ENCODE peak calls at places on chromosomes 11 and 22, in eight cellular contexts. F, C, Q, W, P, V, B and S are unnamed samples.

GRCh38 chr22:37281646-37282384 is 493 bp upstream of the CYTH4 start:
- DNase-seq in F (no peak), C (no peak), Q (peak), W (no peak), P (no peak), V (no peak), B (no peak), S (no peak)

GRCh38 chr11:68942751-68943271 is 38.0 kb downstream of the MRGPRD start:
- DNase-seq in F (no peak), C (peak), Q (no peak), W (no peak), P (no peak), V (no peak), B (no peak), S (no peak)

GRCh38 chr11:27375370-27375769 is 12.4 kb upstream of the CCDC34 start:
- DNase-seq in F (no peak), C (no peak), Q (no peak), W (no peak), P (no peak), V (no peak), B (no peak), S (no peak)

GRCh38 chr11:82731691-82732277 is 1.9 kb downstream of the FAM181B start:
- DNase-seq in F (no peak), C (no peak), Q (no peak), W (no peak), P (no peak), V (no peak), B (no peak), S (no peak)

GRCh38 chr22:28252539-28252938 is 333.5 kb upstream of the PITPNB start:
- DNase-seq in F (no peak), C (no peak), Q (no peak), W (no peak), P (no peak), V (no peak), B (no peak), S (no peak)

GRCh38 chr11:24289301-24289700 is 207.6 kb upstream of the LUZP2 start:
- DNase-seq in F (no peak), C (no peak), Q (no peak), W (no peak), P (no peak), V (no peak), B (no peak), S (peak)

GRCh38 chr22:45867906-45868555 is 108.9 kb downstream of the WNT7B start:
- DNase-seq in F (no peak), C (no peak), Q (no peak), W (no peak), P (no peak), V (no peak), B (no peak), S (no peak)

GRCh38 chr11:16805942-16806341 is 67.5 kb downstream of the C11orf58 start:
- DNase-seq in F (no peak), C (no peak), Q (no peak), W (no peak), P (no peak), V (no peak), B (no peak), S (peak)

GRCh38 chr11:36436084-36436483 is 74.0 kb downstream of the TRAF6 start:
- DNase-seq in F (no peak), C (no peak), Q (no peak), W (no peak), P (no peak), V (no peak), B (no peak), S (no peak)

GRCh38 chr11:80529722-80530121 is 1088.9 kb upstream of the TENM4 start:
- DNase-seq in F (no peak), C (no peak), Q (no peak), W (no peak), P (no peak), V (no peak), B (no peak), S (no peak)

GRCh38 chr22:31944700-31945477 is 554 bp downstream of the YWHAH start:
- DNase-seq in F (no peak), C (no peak), Q (peak), W (no peak), P (peak), V (peak), B (peak), S (no peak)

GRCh38 chr11:114195981-114196731 is 100.0 kb upstream of the NNMT start:
- DNase-seq in F (no peak), C (no peak), Q (no peak), W (no peak), P (no peak), V (no peak), B (no peak), S (no peak)